ENCODE peak calls at places on chromosomes 3 and 15, in four cellular contexts. Q, W, E and B are unnamed samples.

GRCh38 chr15:33256874-33257273 is 53.9 kb upstream of the RYR3 start:
- DNase-seq in Q (no peak), W (no peak), E (no peak), B (no peak)

GRCh38 chr15:31439328-31439727 is 112.7 kb downstream of the KLF13 start:
- DNase-seq in Q (no peak), W (peak; percentile 33), E (no peak), B (no peak)

GRCh38 chr3:8324727-8325126 is 176.9 kb upstream of the LMCD1 start:
- DNase-seq in Q (peak; percentile 30), W (peak; percentile 33), E (peak; percentile 18), B (peak; percentile 37)

GRCh38 chr3:76438971-76439370 is 600.9 kb upstream of the ROBO2 start:
- DNase-seq in Q (peak; percentile 37), W (no peak), E (no peak), B (no peak)

GRCh38 chr3:169241575-169241927 is 422.0 kb downstream of the MECOM start:
- DNase-seq in Q (peak; percentile 72), W (no peak), E (no peak), B (no peak)

GRCh38 chr3:59192473-59192872 is 142.6 kb upstream of the CFAP20DC start:
- DNase-seq in Q (peak; percentile 93), W (no peak), E (no peak), B (no peak)

GRCh38 chr15:75107905-75108838 is 84.8 kb downstream of the PPCDC start:
- DNase-seq in Q (peak; percentile 92), W (no peak), E (no peak), B (no peak)

GRCh38 chr3:86837871-86838270 is 153.1 kb downstream of the VGLL3 start:
- DNase-seq in Q (no peak), W (no peak), E (no peak), B (no peak)

GRCh38 chr3:168914662-168915061 is 748.9 kb downstream of the MECOM start:
- DNase-seq in Q (peak; percentile 69), W (no peak), E (no peak), B (no peak)

GRCh38 chr15:40336129-40337122 is 4.3 kb downstream of the CCDC9B start:
- DNase-seq in Q (no peak), W (peak; percentile 62), E (no peak), B (no peak)

GRCh38 chr15:72722071-72722696 is 36.2 kb downstream of the BBS4 start:
- DNase-seq in Q (peak; percentile 45), W (peak; percentile 92), E (peak; percentile 32), B (peak; percentile 54)

GRCh38 chr3:54936561-54936960 is 8.7 kb upstream of the LRTM1 start:
- DNase-seq in Q (no peak), W (no peak), E (no peak), B (no peak)

GRCh38 chr15:41241251-41241964 is 10.3 kb downstream of the CHP1 start:
- DNase-seq in Q (no peak), W (peak; percentile 66), E (no peak), B (peak; percentile 66)

GRCh38 chr3:188594137-188594536 is 440.2 kb downstream of the LPP start:
- DNase-seq in Q (peak; percentile 97), W (no peak), E (no peak), B (no peak)

DNA sequence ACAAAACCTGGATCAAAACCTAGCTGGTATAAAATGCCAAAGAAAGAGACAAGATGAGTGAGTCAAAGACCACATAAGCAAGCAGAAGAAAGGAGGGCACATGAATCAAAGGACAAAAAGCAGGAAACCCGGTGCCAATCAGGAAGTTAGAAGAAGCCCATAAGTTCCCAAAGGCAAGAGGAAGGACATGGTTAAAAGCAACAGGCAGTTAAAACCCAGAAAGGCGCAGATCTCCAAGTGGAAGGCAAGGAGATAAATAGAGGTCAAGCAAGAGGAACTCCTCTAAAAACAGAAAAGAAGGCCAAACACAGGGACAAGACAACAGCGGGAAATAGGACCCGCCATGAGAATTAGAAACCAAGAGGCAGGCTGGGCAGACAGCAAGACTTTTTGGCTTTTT is 4.4 kb downstream of the TMOD2 start:
- DNase-seq in Q (no peak), W (no peak), E (no peak), B (no peak)
- H3K27me3 ChIP-seq in Q (peaks cover 8% of the 10 kb centered on the region), W (peaks cover 4% of the 10 kb centered on the region), E (no peaks in the 10 kb centered on the region), B (no peaks in the 10 kb centered on the region)

DNA sequence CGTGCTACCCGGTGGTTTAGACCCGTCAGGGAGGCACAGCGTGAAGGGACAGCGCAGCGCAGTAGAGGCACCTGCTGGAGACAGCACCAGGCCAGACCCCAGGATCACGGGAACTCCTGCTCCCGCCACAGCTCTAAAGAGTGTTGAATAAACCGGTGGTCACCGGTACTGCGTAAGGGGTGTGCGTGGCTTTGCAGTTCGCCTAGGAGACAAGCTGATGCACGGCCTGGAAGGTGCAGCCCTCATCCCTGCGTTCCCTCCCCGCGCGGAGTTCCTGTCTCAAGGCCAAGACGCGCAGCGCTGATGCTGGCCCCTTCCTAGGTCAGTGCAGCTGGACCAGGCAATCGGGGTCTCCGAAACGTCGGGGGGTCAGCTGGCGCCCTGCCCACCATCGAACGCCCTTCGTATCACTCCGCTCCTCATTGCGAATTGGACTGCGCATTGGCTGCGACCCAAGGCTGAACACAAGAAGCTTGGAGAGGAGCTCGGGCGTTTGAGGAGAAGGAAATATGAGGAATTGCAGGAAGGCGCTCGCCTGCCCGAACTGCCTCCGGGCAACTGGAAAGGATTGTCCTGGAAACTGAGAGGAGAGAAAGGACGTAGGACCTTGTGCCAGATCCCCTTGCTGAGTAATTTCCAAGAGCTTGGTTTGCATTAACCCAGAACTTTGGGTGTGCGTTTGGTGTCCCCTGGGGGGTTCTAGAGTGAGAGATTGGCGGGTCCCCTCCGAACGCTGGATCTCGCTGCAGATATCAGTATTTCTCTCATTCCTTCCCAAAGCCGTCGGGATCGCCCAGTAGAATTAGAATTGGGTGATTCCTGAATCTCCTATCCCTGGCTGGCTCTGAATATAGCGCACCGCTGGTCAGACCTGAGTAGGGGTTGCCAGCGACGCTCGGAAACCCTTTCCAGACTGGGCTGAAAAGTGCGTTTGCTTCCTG is 2.3 kb upstream of the SOX14 start:
- DNase-seq in Q (no peak), W (no peak), E (no peak), B (no peak)
- H3K27me3 ChIP-seq in Q (peaks cover 63% of the 10 kb centered on the region), W (peaks cover 71% of the 10 kb centered on the region), E (peaks cover 44% of the 10 kb centered on the region), B (peaks cover 90% of the 10 kb centered on the region)

GRCh38 chr15:43277231-43277823 is 10.6 kb upstream of the TGM5 start:
- DNase-seq in Q (no peak), W (no peak), E (no peak), B (no peak)
- H3K27me3 ChIP-seq in Q (peaks cover 25% of the 10 kb centered on the region), W (no peaks in the 10 kb centered on the region), E (no peaks in the 10 kb centered on the region), B (peaks cover 14% of the 10 kb centered on the region)

GRCh38 chr3:113532698-113533533 is 561 bp downstream of the SIDT1 start:
- DNase-seq in Q (no peak), W (peak; percentile 43), E (peak; percentile 29), B (peak; percentile 15)
- H3K27me3 ChIP-seq in Q (peaks cover 60% of the 10 kb centered on the region), W (peaks cover 44% of the 10 kb centered on the region), E (peaks cover 2% of the 10 kb centered on the region), B (no peaks in the 10 kb centered on the region)

GRCh38 chr3:53844262-53845102 is 1.7 kb downstream of the CHDH start:
- DNase-seq in Q (no peak), W (no peak), E (no peak), B (no peak)
- H3K27me3 ChIP-seq in Q (peaks cover 24% of the 10 kb centered on the region), W (no peaks in the 10 kb centered on the region), E (no peaks in the 10 kb centered on the region), B (peaks cover 28% of the 10 kb centered on the region)

DNA sequence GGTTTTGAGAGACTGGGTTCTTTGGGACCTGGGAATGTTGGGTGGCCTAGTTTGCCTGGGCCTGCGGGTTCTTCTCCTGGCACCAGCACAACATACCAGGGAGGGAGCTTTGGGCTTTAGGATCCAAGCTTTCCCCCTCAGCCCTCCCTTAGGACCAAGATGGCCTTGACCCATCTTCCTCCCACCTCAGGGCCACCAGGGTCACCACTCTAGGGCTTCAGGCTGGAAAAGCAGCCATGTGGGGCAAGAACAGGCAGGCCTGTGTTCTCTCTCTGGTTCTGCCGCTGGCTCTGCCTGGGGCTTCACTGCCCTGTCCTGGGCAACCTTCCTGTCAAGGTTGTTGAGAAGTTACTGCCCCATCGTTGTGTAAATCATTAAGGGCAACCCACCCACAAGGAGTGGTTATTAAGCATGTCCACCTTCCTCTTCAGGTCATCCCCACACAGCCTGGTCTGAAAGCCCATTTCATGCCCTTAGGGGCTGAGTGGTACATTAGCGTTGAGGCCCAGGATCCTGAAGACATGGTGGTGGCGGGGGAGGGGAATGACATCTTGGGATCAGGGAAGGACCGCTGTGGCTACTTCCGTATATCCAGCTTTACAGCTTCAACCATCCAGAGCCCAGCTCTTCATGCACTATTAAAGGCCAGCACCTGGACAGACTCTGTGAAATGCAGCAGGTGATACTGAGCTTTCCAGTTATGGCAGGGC is 652 bp downstream of the DUOX1 start:
- DNase-seq in Q (no peak), W (no peak), E (no peak), B (no peak)
- H3K27me3 ChIP-seq in Q (peaks cover 72% of the 10 kb centered on the region), W (peaks cover 10% of the 10 kb centered on the region), E (peaks cover 25% of the 10 kb centered on the region), B (peaks cover 97% of the 10 kb centered on the region)

DNA sequence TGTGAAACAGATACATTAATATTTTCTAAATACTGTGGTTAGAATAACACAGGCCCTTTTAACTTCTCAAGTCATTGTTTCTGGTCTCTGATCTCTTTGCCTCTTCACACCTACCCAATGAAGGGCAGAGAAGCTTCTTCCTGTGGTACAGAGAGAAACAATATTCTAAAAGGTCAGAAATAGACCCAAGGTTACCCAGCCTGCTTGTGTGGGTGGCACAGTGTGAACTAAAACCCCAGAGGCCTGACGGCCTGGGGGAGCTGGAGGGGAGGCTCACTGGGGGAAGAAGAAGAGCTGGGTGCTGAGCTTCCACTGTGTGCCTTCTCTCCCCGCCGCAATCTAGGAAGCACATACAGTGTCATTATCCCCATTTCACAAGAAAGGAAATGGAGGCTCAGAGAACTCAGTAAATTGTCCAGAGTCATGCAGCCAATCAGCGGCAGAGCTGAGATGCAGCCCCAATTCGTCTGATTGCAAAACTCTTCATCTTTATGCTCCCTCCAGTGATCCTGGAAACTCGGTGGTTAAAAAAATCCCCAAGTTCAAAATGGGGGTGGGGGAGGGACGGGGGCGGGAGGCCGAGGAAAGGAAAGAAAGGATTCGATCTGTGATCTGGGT is 64.1 kb upstream of the HEG1 start:
- DNase-seq in Q (peak; percentile 42), W (no peak), E (no peak), B (no peak)
- H3K27me3 ChIP-seq in Q (no peaks in the 10 kb centered on the region), W (no peaks in the 10 kb centered on the region), E (peaks cover 3% of the 10 kb centered on the region), B (no peaks in the 10 kb centered on the region)

GRCh38 chr15:73859236-73859635 is 14.1 kb upstream of the TBC1D21 start:
- DNase-seq in Q (no peak), W (peak; percentile 4), E (no peak), B (no peak)

GRCh38 chr15:73866481-73866880 is 6.9 kb upstream of the TBC1D21 start:
- DNase-seq in Q (no peak), W (peak; percentile 3), E (no peak), B (no peak)

GRCh38 chr15:73865904-73866303 is 7.5 kb upstream of the TBC1D21 start:
- DNase-seq in Q (no peak), W (peak; percentile 5), E (no peak), B (no peak)

GRCh38 chr15:73865379-73865778 is 8.0 kb upstream of the TBC1D21 start:
- DNase-seq in Q (no peak), W (no peak), E (no peak), B (no peak)

DNA sequence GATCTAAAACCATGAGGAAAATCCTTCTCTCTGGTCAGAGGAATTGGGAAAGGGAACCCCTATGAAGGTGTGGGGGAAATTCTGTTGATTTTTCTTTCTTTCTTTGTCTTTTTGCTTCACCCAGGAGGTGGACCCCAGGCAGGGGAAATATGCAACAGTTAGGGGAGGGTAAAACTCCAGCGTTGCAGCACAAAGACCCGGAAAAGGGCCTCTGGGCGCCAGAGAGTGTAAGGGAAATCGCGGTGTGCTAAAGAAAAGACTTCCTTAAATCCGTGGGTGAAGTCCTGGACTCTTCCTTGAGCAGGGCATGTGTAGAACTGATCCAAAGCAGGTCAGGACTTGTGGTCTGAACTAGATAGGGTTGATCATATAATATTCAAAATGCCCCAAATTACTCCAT is 11.1 kb upstream of the TBC1D21 start:
- DNase-seq in Q (no peak), W (no peak), E (no peak), B (no peak)
- H3K27me3 ChIP-seq in Q (peaks cover 38% of the 10 kb centered on the region), W (peaks cover 45% of the 10 kb centered on the region), E (no peaks in the 10 kb centered on the region), B (peaks cover 5% of the 10 kb centered on the region)